ENCODE peak calls at places on chromosomes 3 and 15, in six cellular contexts. L is NCI-H2107; O is fibroblast of lung; Y is RPMI7951; F is stimulated activated CD4-positive, alpha-beta T cell treated with anti-CD3 and anti-CD28 coated beads, TNF-alpha, amount 100 ng/mL, for 4 hours; H is ovary. X is an unnamed sample.

GRCh38 chr3:119346076-119346496 is 51.9 kb downstream of the ARHGAP31 start:
- DNase-seq in F (no peak), H (no peak), Y (no peak), L (no peak), O (no peak), X (no peak)

GRCh38 chr15:39260791-39261190 is 320.1 kb upstream of the THBS1 start:
- DNase-seq in L (no peak), F (no peak), H (no peak), O (no peak), Y (no peak), X (no peak)

GRCh38 chr3:71964170-71964569 is 179.2 kb upstream of the PROK2 start:
- DNase-seq in Y (no peak), H (no peak), L (no peak), O (no peak), F (no peak), X (no peak)

GRCh38 chr3:106183762-106184391 is 315.1 kb upstream of the CBLB start:
- DNase-seq in H (no peak), Y (peak), L (no peak), O (peak), F (no peak), X (no peak)

GRCh38 chr3:135013206-135013605 is 218.1 kb downstream of the EPHB1 start:
- DNase-seq in L (no peak), H (no peak), F (no peak), Y (no peak), O (no peak), X (no peak)

GRCh38 chr3:126464494-126464893 is 11.2 kb downstream of the ZXDC start:
- DNase-seq in H (no peak), Y (no peak), F (no peak), O (no peak), L (no peak), X (no peak)

GRCh38 chr3:50203113-50203852 is 1.8 kb upstream of the SLC38A3 start:
- DNase-seq in Y (no peak), F (no peak), O (no peak), L (no peak), H (peak), X (no peak)

GRCh38 chr3:163971861-163972260 is 1106.4 kb downstream of the SI start:
- DNase-seq in F (no peak), L (no peak), H (no peak), O (no peak), Y (no peak), X (no peak)

GRCh38 chr3:22819209-22819608 is 383.9 kb upstream of the UBE2E2 start:
- DNase-seq in F (no peak), O (no peak), L (no peak), H (no peak), Y (no peak), X (no peak)

GRCh38 chr3:150237490-150237889 is 170.6 kb upstream of the TSC22D2 start:
- DNase-seq in Y (peak), F (no peak), H (no peak), L (no peak), O (peak), X (no peak)

GRCh38 chr3:189355481-189356201 is 183.9 kb downstream of the TPRG1 start:
- DNase-seq in Y (peak), O (peak), L (no peak), F (peak), H (no peak), X (peak)

GRCh38 chr3:46690798-46691197 is 2.7 kb downstream of the ALS2CL start:
- DNase-seq in F (no peak), L (no peak), Y (no peak), H (no peak), O (no peak), X (no peak)

GRCh38 chr3:15241341-15241740 is 35.3 kb downstream of the CAPN7 start:
- DNase-seq in F (no peak), L (no peak), H (peak), O (peak), Y (peak), X (peak)

GRCh38 chr3:117104792-117105191 is 395.2 kb downstream of the TUSC7 start:
- DNase-seq in H (no peak), O (peak), Y (no peak), L (no peak), F (no peak), X (no peak)

GRCh38 chr3:188229177-188229576 is 75.2 kb downstream of the LPP start:
- DNase-seq in Y (no peak), O (no peak), H (no peak), F (no peak), L (no peak), X (no peak)

GRCh38 chr3:184542577-184542976 is 19.0 kb upstream of the EPHB3 start:
- DNase-seq in F (no peak), H (no peak), Y (no peak), L (no peak), O (no peak), X (no peak)

GRCh38 chr3:139111392-139112229 is 66.9 kb upstream of the PRR23C start:
- DNase-seq in H (peak), F (peak), Y (peak), O (peak), L (no peak), X (no peak)

GRCh38 chr3:17605032-17605431 is 137.4 kb downstream of the TBC1D5 start:
- DNase-seq in O (peak), Y (peak), F (no peak), L (no peak), H (no peak), X (no peak)

GRCh38 chr3:141661229-141662196 is 76.6 kb upstream of the RNF7 start:
- DNase-seq in F (no peak), L (no peak), H (no peak), O (no peak), Y (no peak), X (no peak)

GRCh38 chr15:100787567-100787941 is 92.1 kb upstream of the ALDH1A3 start:
- DNase-seq in H (no peak), O (no peak), F (no peak), L (no peak), Y (no peak), X (no peak)

GRCh38 chr3:157499342-157499963 is 3.8 kb downstream of the VEPH1 start:
- DNase-seq in Y (no peak), F (no peak), L (no peak), H (no peak), O (peak), X (no peak)

GRCh38 chr3:108131105-108131794 is 40.4 kb upstream of the CD47 start:
- DNase-seq in O (peak), F (no peak), L (no peak), H (no peak), Y (peak), X (no peak)

GRCh38 chr3:43221076-43221475 is 65.3 kb upstream of the SNRK start:
- DNase-seq in H (no peak), F (no peak), O (no peak), L (no peak), Y (no peak), X (no peak)

GRCh38 chr3:99366663-99367429 is 271.5 kb upstream of the COL8A1 start:
- DNase-seq in O (no peak), Y (peak), L (no peak), H (no peak), F (no peak), X (no peak)

GRCh38 chr3:74636981-74637380 is 22.5 kb upstream of the CNTN3 start:
- DNase-seq in F (no peak), H (no peak), L (no peak), Y (no peak), O (peak), X (no peak)

GRCh38 chr3:153944084-153944483 is 177.1 kb upstream of the ARHGEF26 start:
- DNase-seq in H (no peak), O (no peak), F (no peak), L (no peak), Y (no peak), X (no peak)

GRCh38 chr3:56962200-56962599 is 98.3 kb upstream of the SPATA12 start:
- DNase-seq in Y (peak), F (no peak), L (no peak), O (no peak), H (no peak), X (no peak)

GRCh38 chr15:89876736-89877135 is 17.1 kb downstream of the AP3S2 start:
- DNase-seq in Y (no peak), F (no peak), O (no peak), H (no peak), L (no peak), X (no peak)

GRCh38 chr3:45000823-45001222 is 24.8 kb downstream of the EXOSC7 start:
- DNase-seq in Y (no peak), L (no peak), H (no peak), F (no peak), O (no peak), X (no peak)

GRCh38 chr3:65883614-65884013 is 155.1 kb downstream of the MAGI1 start:
- DNase-seq in O (peak), F (no peak), L (no peak), H (no peak), Y (no peak), X (no peak)

GRCh38 chr3:146019508-146019907 is 141.5 kb downstream of the PLOD2 start:
- DNase-seq in Y (no peak), F (no peak), H (no peak), L (no peak), O (no peak), X (no peak)

GRCh38 chr15:96398769-96399168 is 68.3 kb downstream of the NR2F2 start:
- DNase-seq in L (no peak), Y (no peak), O (no peak), F (no peak), H (no peak), X (no peak)

GRCh38 chr3:99319961-99320360 is 318.4 kb upstream of the COL8A1 start:
- DNase-seq in L (no peak), H (no peak), Y (peak), O (peak), F (no peak), X (no peak)

GRCh38 chr3:125035217-125035616 is 20.6 kb downstream of the HEG1 start:
- DNase-seq in Y (no peak), F (no peak), L (no peak), H (no peak), O (no peak), X (no peak)

GRCh38 chr3:177337548-177338331 is 140.5 kb upstream of the TBL1XR1 start:
- DNase-seq in Y (peak), H (no peak), L (no peak), F (no peak), O (peak), X (no peak)

GRCh38 chr3:148881286-148881685 is 16.2 kb downstream of the CPA3 start:
- DNase-seq in Y (no peak), L (no peak), O (peak), F (no peak), H (no peak), X (no peak)

GRCh38 chr3:36932979-36933378 is 11.9 kb downstream of the TRANK1 start:
- DNase-seq in Y (no peak), F (no peak), O (peak), H (no peak), L (no peak), X (no peak)

GRCh38 chr3:112120485-112120836 is 12.6 kb downstream of the GCSAM start:
- DNase-seq in L (no peak), O (no peak), F (no peak), Y (no peak), H (no peak), X (no peak)

X was measured in CD4-positive, alpha-beta memory T cell.